ENCODE peak calls at places on chromosomes 2 and 18, in nine cellular contexts. One of them, this sample, is unnamed. For H3K27me3, the result is how much of the 10 kb centered on the place peaks cover.

GRCh38 chr18:73235491-73235890 is 367.7 kb upstream of the NETO1 start:
- DNase-seq in psoas muscle: no peak
- DNase-seq in tibial artery: no peak
- DNase-seq in PC-3: peak
- DNase-seq in adrenal gland: no peak
- DNase-seq in naive thymus-derived CD4-positive, alpha-beta T cell: no peak
- DNase-seq in stomach: no peak
- DNase-seq in HL-60: no peak
- DNase-seq in spleen: no peak
- DNase-seq in this sample: no peak

GRCh38 chr2:190599546-190600220 is 49.2 kb upstream of the NAB1 start:
- DNase-seq in spleen: no peak
- DNase-seq in psoas muscle: no peak
- DNase-seq in HL-60: no peak
- DNase-seq in PC-3: no peak
- DNase-seq in tibial artery: no peak
- DNase-seq in stomach: no peak
- DNase-seq in naive thymus-derived CD4-positive, alpha-beta T cell: no peak
- DNase-seq in adrenal gland: no peak
- DNase-seq in this sample: no peak

GRCh38 chr2:118642501-118642900 is 204.9 kb downstream of the EN1 start:
- DNase-seq in naive thymus-derived CD4-positive, alpha-beta T cell: no peak
- DNase-seq in psoas muscle: no peak
- DNase-seq in spleen: no peak
- DNase-seq in adrenal gland: no peak
- DNase-seq in stomach: no peak
- DNase-seq in PC-3: no peak
- DNase-seq in HL-60: no peak
- DNase-seq in tibial artery: no peak
- DNase-seq in this sample: no peak

GRCh38 chr2:134029478-134029877 is 224.4 kb upstream of the MGAT5 start:
- DNase-seq in spleen: no peak
- DNase-seq in HL-60: no peak
- DNase-seq in tibial artery: no peak
- DNase-seq in PC-3: no peak
- DNase-seq in stomach: no peak
- DNase-seq in naive thymus-derived CD4-positive, alpha-beta T cell: no peak
- DNase-seq in psoas muscle: no peak
- DNase-seq in adrenal gland: no peak
- DNase-seq in this sample: no peak

GRCh38 chr2:64359892-64360657 is 93.9 kb upstream of the LGALSL start:
- DNase-seq in spleen: no peak
- DNase-seq in adrenal gland: peak
- DNase-seq in HL-60: no peak
- DNase-seq in tibial artery: peak
- DNase-seq in naive thymus-derived CD4-positive, alpha-beta T cell: no peak
- DNase-seq in PC-3: peak
- DNase-seq in stomach: peak
- DNase-seq in psoas muscle: peak
- DNase-seq in this sample: peak

GRCh38 chr2:16189019-16189850 is 248.9 kb downstream of the MYCN start:
- DNase-seq in spleen: no peak
- DNase-seq in tibial artery: no peak
- DNase-seq in PC-3: no peak
- DNase-seq in HL-60: no peak
- DNase-seq in psoas muscle: no peak
- DNase-seq in naive thymus-derived CD4-positive, alpha-beta T cell: no peak
- DNase-seq in adrenal gland: no peak
- DNase-seq in stomach: no peak
- DNase-seq in this sample: no peak

GRCh38 chr2:108139521-108139920 is 100.2 kb upstream of the SULT1C3 start:
- DNase-seq in PC-3: peak
- DNase-seq in spleen: no peak
- DNase-seq in HL-60: no peak
- DNase-seq in naive thymus-derived CD4-positive, alpha-beta T cell: no peak
- DNase-seq in stomach: no peak
- DNase-seq in tibial artery: no peak
- DNase-seq in adrenal gland: no peak
- DNase-seq in psoas muscle: no peak
- DNase-seq in this sample: no peak

GRCh38 chr2:60550151-60550983 is 3.1 kb downstream of the BCL11A start:
- DNase-seq in spleen: peak
- DNase-seq in naive thymus-derived CD4-positive, alpha-beta T cell: peak
- DNase-seq in adrenal gland: peak
- DNase-seq in HL-60: peak
- DNase-seq in psoas muscle: peak
- DNase-seq in tibial artery: no peak
- DNase-seq in stomach: peak
- DNase-seq in PC-3: peak
- DNase-seq in this sample: peak

GRCh38 chr2:120868366-120868765 is 132.7 kb downstream of the GLI2 start:
- DNase-seq in tibial artery: no peak
- DNase-seq in spleen: peak
- DNase-seq in naive thymus-derived CD4-positive, alpha-beta T cell: no peak
- DNase-seq in stomach: no peak
- DNase-seq in psoas muscle: peak
- DNase-seq in adrenal gland: no peak
- DNase-seq in PC-3: no peak
- DNase-seq in HL-60: no peak
- DNase-seq in this sample: no peak

GRCh38 chr2:49843314-49843713 is 689.0 kb upstream of the FSHR start:
- DNase-seq in spleen: no peak
- DNase-seq in HL-60: no peak
- DNase-seq in psoas muscle: no peak
- DNase-seq in PC-3: no peak
- DNase-seq in adrenal gland: no peak
- DNase-seq in tibial artery: no peak
- DNase-seq in stomach: no peak
- DNase-seq in naive thymus-derived CD4-positive, alpha-beta T cell: no peak
- DNase-seq in this sample: no peak

DNA sequence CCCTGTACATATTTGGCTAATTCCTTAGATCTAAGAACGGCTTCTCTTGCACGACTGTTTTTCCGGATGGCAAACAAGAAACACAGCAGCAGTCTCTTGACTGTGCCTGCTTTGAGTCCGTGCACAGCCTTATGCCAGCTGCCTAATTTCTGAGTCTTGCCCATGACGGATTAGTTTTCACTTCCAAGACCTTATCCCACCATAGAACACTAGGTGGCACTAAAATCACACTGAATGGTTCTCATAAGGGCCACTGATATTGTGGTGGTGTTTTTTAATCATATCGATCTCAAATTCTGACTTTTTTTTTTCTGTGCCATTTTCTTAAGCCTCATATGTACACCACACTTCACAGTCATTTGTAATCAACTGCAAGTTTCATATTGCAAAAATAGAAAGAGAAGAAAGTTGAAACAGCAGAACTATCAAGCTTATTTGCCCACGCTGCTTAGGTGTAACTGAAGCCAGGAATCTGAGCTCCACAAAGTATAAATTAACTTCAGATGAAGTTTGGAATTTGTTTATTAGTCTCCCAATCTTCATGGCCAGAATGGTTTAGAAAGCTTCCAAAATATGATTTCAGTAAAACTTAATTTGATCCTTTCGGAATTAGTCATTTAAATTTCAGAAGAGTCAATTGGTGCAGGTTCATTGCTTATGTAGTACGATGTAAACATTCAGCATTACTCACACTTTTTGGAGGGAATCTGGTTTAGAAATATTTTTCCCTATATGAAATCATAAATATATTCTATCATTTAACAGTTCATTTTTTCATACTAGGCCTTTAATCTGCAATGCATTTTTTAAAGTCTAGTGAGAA is 45.5 kb upstream of the SCN7A start:
- DNase-seq in PC-3: peak
- DNase-seq in HL-60: peak
- DNase-seq in psoas muscle: no peak
- DNase-seq in spleen: no peak
- DNase-seq in naive thymus-derived CD4-positive, alpha-beta T cell: peak
- DNase-seq in stomach: no peak
- DNase-seq in tibial artery: no peak
- DNase-seq in adrenal gland: peak
- DNase-seq in this sample: no peak
- H3K4me3 ChIP-seq in PC-3: peak
- H3K4me3 ChIP-seq in HL-60: no peak
- H3K4me3 ChIP-seq in psoas muscle: peak
- H3K4me3 ChIP-seq in spleen: no peak
- H3K4me3 ChIP-seq in naive thymus-derived CD4-positive, alpha-beta T cell: no peak
- H3K4me3 ChIP-seq in stomach: no peak
- H3K4me3 ChIP-seq in tibial artery: no peak
- H3K4me3 ChIP-seq in adrenal gland: no peak
- H3K4me3 ChIP-seq in this sample: no peak

DNA sequence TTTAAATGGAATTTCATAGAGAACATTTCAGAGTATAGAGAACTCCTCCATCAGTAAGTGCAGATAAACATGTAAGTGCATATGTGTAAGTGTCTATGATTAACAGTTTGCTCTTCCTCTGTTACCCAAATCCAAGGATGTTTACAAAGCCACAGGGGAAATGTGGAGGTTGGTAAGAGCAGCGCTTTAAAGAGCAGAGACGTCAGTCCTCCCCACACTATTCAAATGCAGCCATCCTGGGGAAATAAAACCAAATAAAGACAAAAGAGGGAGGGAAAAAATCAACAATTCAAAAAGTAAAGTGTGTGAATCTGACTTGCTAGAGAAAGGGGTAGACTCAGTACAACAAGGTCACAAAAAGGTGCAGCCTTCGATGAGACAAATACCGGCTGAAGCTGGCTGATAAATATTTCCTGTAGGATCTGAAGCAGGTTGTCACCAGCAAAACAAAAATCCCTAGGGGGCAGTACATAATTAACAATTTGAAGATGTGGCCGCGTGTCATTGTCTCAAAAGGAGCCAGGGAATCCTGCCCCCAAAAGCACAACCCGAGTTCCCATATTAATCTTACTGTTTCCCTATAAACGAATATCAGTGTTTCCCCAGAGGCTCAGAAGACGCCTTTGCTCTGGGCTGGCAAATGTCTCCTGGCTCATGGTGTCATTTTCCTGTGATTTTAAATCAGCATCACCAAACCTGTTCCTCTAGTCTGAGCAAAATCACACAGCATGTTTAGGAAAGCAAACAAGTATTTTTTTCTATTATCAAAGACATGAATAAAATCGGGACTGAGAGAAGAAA is 216.5 kb downstream of the CDCA7 start:
- DNase-seq in tibial artery: no peak
- DNase-seq in stomach: no peak
- DNase-seq in naive thymus-derived CD4-positive, alpha-beta T cell: no peak
- DNase-seq in PC-3: peak
- DNase-seq in psoas muscle: no peak
- DNase-seq in adrenal gland: no peak
- DNase-seq in HL-60: peak
- DNase-seq in spleen: no peak
- DNase-seq in this sample: no peak
- H3K27me3 ChIP-seq in tibial artery: under half
- H3K27me3 ChIP-seq in stomach: under half
- H3K27me3 ChIP-seq in naive thymus-derived CD4-positive, alpha-beta T cell: under half
- H3K27me3 ChIP-seq in PC-3: under half
- H3K27me3 ChIP-seq in psoas muscle: under half
- H3K27me3 ChIP-seq in adrenal gland: under half
- H3K27me3 ChIP-seq in HL-60: under half
- H3K27me3 ChIP-seq in spleen: under half
- H3K27me3 ChIP-seq in this sample: under half

GRCh38 chr2:96633641-96634040 is 4.5 kb downstream of the KANSL3 start:
- DNase-seq in HL-60: no peak
- DNase-seq in psoas muscle: no peak
- DNase-seq in spleen: no peak
- DNase-seq in stomach: no peak
- DNase-seq in PC-3: no peak
- DNase-seq in adrenal gland: no peak
- DNase-seq in naive thymus-derived CD4-positive, alpha-beta T cell: no peak
- DNase-seq in tibial artery: no peak
- DNase-seq in this sample: no peak
- H3K4me3 ChIP-seq in HL-60: no peak
- H3K4me3 ChIP-seq in psoas muscle: no peak
- H3K4me3 ChIP-seq in spleen: no peak
- H3K4me3 ChIP-seq in stomach: no peak
- H3K4me3 ChIP-seq in PC-3: no peak
- H3K4me3 ChIP-seq in adrenal gland: no peak
- H3K4me3 ChIP-seq in naive thymus-derived CD4-positive, alpha-beta T cell: no peak
- H3K4me3 ChIP-seq in tibial artery: no peak
- H3K4me3 ChIP-seq in this sample: no peak

GRCh38 chr2:175001546-175001945 is 3.6 kb downstream of the CHN1 start:
- DNase-seq in psoas muscle: no peak
- DNase-seq in PC-3: no peak
- DNase-seq in naive thymus-derived CD4-positive, alpha-beta T cell: no peak
- DNase-seq in adrenal gland: no peak
- DNase-seq in HL-60: no peak
- DNase-seq in tibial artery: no peak
- DNase-seq in spleen: no peak
- DNase-seq in stomach: no peak
- DNase-seq in this sample: no peak
- H3K27me3 ChIP-seq in psoas muscle: under half
- H3K27me3 ChIP-seq in PC-3: under half
- H3K27me3 ChIP-seq in naive thymus-derived CD4-positive, alpha-beta T cell: under half
- H3K27me3 ChIP-seq in adrenal gland: under half
- H3K27me3 ChIP-seq in HL-60: under half
- H3K27me3 ChIP-seq in tibial artery: under half
- H3K27me3 ChIP-seq in spleen: under half
- H3K27me3 ChIP-seq in stomach: under half
- H3K27me3 ChIP-seq in this sample: under half

GRCh38 chr2:26187537-26188104 is 14.7 kb downstream of the GAREM2 start:
- DNase-seq in PC-3: no peak
- DNase-seq in adrenal gland: no peak
- DNase-seq in psoas muscle: no peak
- DNase-seq in spleen: no peak
- DNase-seq in naive thymus-derived CD4-positive, alpha-beta T cell: no peak
- DNase-seq in HL-60: no peak
- DNase-seq in stomach: no peak
- DNase-seq in tibial artery: no peak
- DNase-seq in this sample: no peak

GRCh38 chr2:26189751-26190150 is 16.9 kb downstream of the GAREM2 start:
- DNase-seq in naive thymus-derived CD4-positive, alpha-beta T cell: no peak
- DNase-seq in HL-60: no peak
- DNase-seq in psoas muscle: no peak
- DNase-seq in PC-3: no peak
- DNase-seq in tibial artery: no peak
- DNase-seq in spleen: no peak
- DNase-seq in adrenal gland: no peak
- DNase-seq in stomach: no peak
- DNase-seq in this sample: no peak

GRCh38 chr2:26187114-26187513 is 14.2 kb downstream of the GAREM2 start:
- DNase-seq in tibial artery: no peak
- DNase-seq in PC-3: no peak
- DNase-seq in adrenal gland: no peak
- DNase-seq in HL-60: no peak
- DNase-seq in stomach: no peak
- DNase-seq in naive thymus-derived CD4-positive, alpha-beta T cell: no peak
- DNase-seq in psoas muscle: no peak
- DNase-seq in spleen: no peak
- DNase-seq in this sample: no peak

GRCh38 chr2:26190369-26190768 is 17.5 kb downstream of the GAREM2 start:
- DNase-seq in stomach: no peak
- DNase-seq in adrenal gland: no peak
- DNase-seq in tibial artery: no peak
- DNase-seq in PC-3: no peak
- DNase-seq in spleen: no peak
- DNase-seq in HL-60: no peak
- DNase-seq in naive thymus-derived CD4-positive, alpha-beta T cell: no peak
- DNase-seq in psoas muscle: no peak
- DNase-seq in this sample: no peak

GRCh38 chr2:26189123-26189522 is 16.2 kb downstream of the GAREM2 start:
- DNase-seq in spleen: no peak
- DNase-seq in naive thymus-derived CD4-positive, alpha-beta T cell: no peak
- DNase-seq in adrenal gland: no peak
- DNase-seq in HL-60: no peak
- DNase-seq in tibial artery: no peak
- DNase-seq in stomach: no peak
- DNase-seq in psoas muscle: no peak
- DNase-seq in PC-3: no peak
- DNase-seq in this sample: no peak
- H3K4me3 ChIP-seq in spleen: no peak
- H3K4me3 ChIP-seq in naive thymus-derived CD4-positive, alpha-beta T cell: no peak
- H3K4me3 ChIP-seq in adrenal gland: no peak
- H3K4me3 ChIP-seq in HL-60: no peak
- H3K4me3 ChIP-seq in tibial artery: no peak
- H3K4me3 ChIP-seq in stomach: no peak
- H3K4me3 ChIP-seq in psoas muscle: no peak
- H3K4me3 ChIP-seq in PC-3: no peak
- H3K4me3 ChIP-seq in this sample: no peak

This sample was measured in uterus.